ENCODE peak calls at places on chromosomes 3 and 15, in ten cellular contexts. O is gastrocnemius medialis; M is GM10248; T is stimulated activated CD8-positive, alpha-beta memory T cell treated with anti-CD3 and anti-CD28 coated beads, Interleukin-2, amount 100 ng/mL, for 48 hours; C is cardiac fibroblast; P is fibroblast of mammary gland; Q is DMS153; A is HEK293T; F is CD8-positive, alpha-beta memory T cell; W is lung microvascular endothelial cell. Z is an unnamed sample.

GRCh38 chr3:59808431-59808830 is 758.6 kb upstream of the CFAP20DC start:
- DNase-seq in O (no peak), M (no peak), T (no peak), C (no peak), P (no peak), Q (no peak), A (no peak), F (no peak), W (no peak), Z (no peak)

GRCh38 chr3:138434875-138435772 is 708 bp downstream of the ESYT3 start:
- DNase-seq in O (no peak), M (no peak), T (no peak), C (no peak), P (no peak), Q (no peak), A (no peak), F (no peak), W (no peak), Z (no peak)

GRCh38 chr3:11391172-11391879 is 119.1 kb downstream of the ATG7 start:
- DNase-seq in O (no peak), M (no peak), T (no peak), C (no peak), P (no peak), Q (no peak), A (no peak), F (no peak), W (no peak), Z (no peak)

GRCh38 chr3:157335677-157336076 is 101.0 kb upstream of the PTX3 start:
- DNase-seq in O (no peak), M (no peak), T (no peak), C (peak; percentile 83), P (peak; percentile 60), Q (peak; percentile 19), A (no peak), F (no peak), W (peak; percentile 82), Z (no peak)

GRCh38 chr15:89469331-89470107 is 26.9 kb downstream of the RHCG start:
- DNase-seq in O (no peak), M (no peak), T (no peak), C (no peak), P (no peak), Q (peak; percentile 11), A (no peak), F (no peak), W (no peak), Z (no peak)

GRCh38 chr3:119245778-119246177 is 5.1 kb upstream of the B4GALT4 start:
- DNase-seq in O (peak; percentile 55), M (no peak), T (no peak), C (no peak), P (no peak), Q (no peak), A (no peak), F (no peak), W (no peak), Z (no peak)

GRCh38 chr3:132898131-132898530 is 140.1 kb upstream of the TMEM108 start:
- DNase-seq in O (no peak), M (no peak), T (no peak), C (no peak), P (no peak), Q (no peak), A (no peak), F (no peak), W (no peak), Z (no peak)

GRCh38 chr3:126961191-126961790 is 21.6 kb upstream of the PLXNA1 start:
- DNase-seq in O (peak; percentile 95), M (peak; percentile 66), T (no peak), C (peak; percentile 89), P (peak; percentile 97), Q (no peak), A (no peak), F (no peak), W (no peak), Z (peak; percentile 85)

GRCh38 chr15:70299931-70300858 is 202.5 kb upstream of the TLE3 start:
- DNase-seq in O (no peak), M (peak; percentile 89), T (peak; percentile 58), C (no peak), P (no peak), Q (peak; percentile 14), A (no peak), F (peak; percentile 85), W (no peak), Z (no peak)

GRCh38 chr3:111923821-111924220 is 55.0 kb upstream of the ABHD10 start:
- DNase-seq in O (no peak), M (no peak), T (no peak), C (no peak), P (no peak), Q (no peak), A (no peak), F (no peak), W (peak; percentile 36), Z (no peak)

GRCh38 chr3:156729460-156730179 is 55.2 kb downstream of the TIPARP start:
- DNase-seq in O (no peak), M (no peak), T (no peak), C (no peak), P (no peak), Q (no peak), A (no peak), F (no peak), W (no peak), Z (no peak)

GRCh38 chr3:48891606-48892005 is 7.1 kb downstream of the SLC25A20 start:
- DNase-seq in O (no peak), M (no peak), T (no peak), C (no peak), P (no peak), Q (no peak), A (no peak), F (no peak), W (no peak), Z (no peak)

GRCh38 chr3:43262194-43262593 is 24.1 kb upstream of the SNRK start:
- DNase-seq in O (no peak), M (no peak), T (no peak), C (no peak), P (no peak), Q (no peak), A (no peak), F (no peak), W (no peak), Z (no peak)

GRCh38 chr3:45547764-45548683 is 46.5 kb upstream of the LIMD1 start:
- DNase-seq in O (peak; percentile 68), M (no peak), T (no peak), C (peak; percentile 33), P (peak; percentile 96), Q (no peak), A (no peak), F (no peak), W (no peak), Z (no peak)

GRCh38 chr3:119437852-119438251 is 25.6 kb downstream of the TMEM39A start:
- DNase-seq in O (no peak), M (no peak), T (no peak), C (no peak), P (no peak), Q (no peak), A (no peak), F (peak; percentile 36), W (no peak), Z (no peak)

GRCh38 chr15:60414016-60414682 is 16.4 kb upstream of the ANXA2 start:
- DNase-seq in O (no peak), M (no peak), T (no peak), C (peak; percentile 64), P (peak; percentile 74), Q (no peak), A (no peak), F (no peak), W (no peak), Z (no peak)

GRCh38 chr3:14812196-14812785 is 6.5 kb upstream of the FGD5 start:
- DNase-seq in O (no peak), M (no peak), T (no peak), C (no peak), P (no peak), Q (no peak), A (no peak), F (no peak), W (peak; percentile 71), Z (no peak)

GRCh38 chr3:117868766-117869165 is 1159.2 kb downstream of the TUSC7 start:
- DNase-seq in O (no peak), M (no peak), T (no peak), C (no peak), P (peak; percentile 39), Q (no peak), A (no peak), F (no peak), W (no peak), Z (no peak)

GRCh38 chr3:158768881-158769518 is 32.9 kb upstream of the MFSD1 start:
- DNase-seq in O (peak; percentile 20), M (no peak), T (no peak), C (peak; percentile 96), P (peak; percentile 96), Q (no peak), A (no peak), F (no peak), W (no peak), Z (no peak)

GRCh38 chr3:11300970-11301369 is 28.8 kb downstream of the ATG7 start:
- DNase-seq in O (no peak), M (peak; percentile 65), T (no peak), C (no peak), P (no peak), Q (no peak), A (no peak), F (no peak), W (no peak), Z (no peak)

GRCh38 chr15:39248204-39248603 is 332.7 kb upstream of the THBS1 start:
- DNase-seq in O (no peak), M (no peak), T (no peak), C (peak; percentile 96), P (peak; percentile 48), Q (no peak), A (no peak), F (no peak), W (peak; percentile 94), Z (no peak)

GRCh38 chr3:188170461-188171459 is 16.8 kb downstream of the LPP start:
- DNase-seq in O (no peak), M (no peak), T (peak; percentile 44), C (no peak), P (no peak), Q (no peak), A (no peak), F (peak; percentile 17), W (no peak), Z (no peak)

GRCh38 chr3:141556034-141556433 is 69.2 kb downstream of the RASA2 start:
- DNase-seq in O (no peak), M (no peak), T (no peak), C (peak; percentile 74), P (peak; percentile 34), Q (no peak), A (no peak), F (no peak), W (no peak), Z (no peak)

GRCh38 chr15:29139540-29140459 is 129.8 kb downstream of the NSMCE3 start:
- DNase-seq in O (no peak), M (peak; percentile 81), T (peak; percentile 50), C (peak; percentile 40), P (peak; percentile 28), Q (no peak), A (peak; percentile 81), F (peak; percentile 22), W (peak; percentile 56), Z (peak; percentile 65)

GRCh38 chr3:127585163-127585812 is 5.2 kb downstream of the TPRA1 start:
- DNase-seq in O (no peak), M (no peak), T (no peak), C (peak; percentile 39), P (peak; percentile 67), Q (no peak), A (no peak), F (no peak), W (no peak), Z (no peak)

GRCh38 chr15:28955686-28956421 is 70.1 kb downstream of the APBA2 start:
- DNase-seq in O (no peak), M (no peak), T (no peak), C (peak; percentile 57), P (peak; percentile 17), Q (no peak), A (no peak), F (no peak), W (no peak), Z (no peak)

GRCh38 chr3:111809196-111809595 is 49.9 kb upstream of the PHLDB2 start:
- DNase-seq in O (no peak), M (no peak), T (no peak), C (peak; percentile 67), P (peak; percentile 68), Q (no peak), A (no peak), F (no peak), W (no peak), Z (no peak)

GRCh38 chr15:78461171-78461881 is 23.3 kb downstream of the IREB2 start:
- DNase-seq in O (no peak), M (no peak), T (no peak), C (peak; percentile 31), P (peak; percentile 44), Q (no peak), A (no peak), F (peak; percentile 15), W (no peak), Z (no peak)